ENCODE peak calls at places on chromosome 10, in six cellular contexts. A is fibroblast of lung, F is IMR-90, O is left ventricle myocardium inferior, M is dorsolateral prefrontal cortex, W is aorta. L is an unnamed sample. For H3K27me3, the result is how much of the 10 kb centered on the place peaks cover.

GRCh38 chr10:14414901-14415300 is 84.2 kb upstream of the FRMD4A start:
- DNase-seq in A (peak), F (peak), O (no peak), M (no peak), W (no peak), L (no peak)

GRCh38 chr10:6138456-6138855 is 49.6 kb downstream of the RBM17 start:
- DNase-seq in A (no peak), F (no peak), O (no peak), M (no peak), W (no peak), L (no peak)

GRCh38 chr10:2989292-2989947 is 77.9 kb upstream of the PFKP start:
- DNase-seq in A (no peak), F (no peak), O (no peak), M (no peak), W (no peak), L (no peak)

GRCh38 chr10:97573672-97574071 is 1.1 kb downstream of the ANKRD2 start:
- DNase-seq in A (no peak), F (no peak), O (no peak), M (no peak), W (no peak), L (no peak)

GRCh38 chr10:71270821-71271220 is 48.2 kb upstream of the SLC29A3 start:
- DNase-seq in A (no peak), F (no peak), O (no peak), M (no peak), W (no peak), L (no peak)

GRCh38 chr10:451021-451471 is 238.4 kb downstream of the DIP2C start:
- DNase-seq in A (peak), F (no peak), O (no peak), M (no peak), W (no peak), L (no peak)

GRCh38 chr10:3926268-3926667 is 141.3 kb upstream of the KLF6 start:
- DNase-seq in A (peak), F (no peak), O (no peak), M (no peak), W (no peak), L (no peak)

GRCh38 chr10:94403823-94404228 is 1.5 kb downstream of the TBC1D12 start:
- DNase-seq in A (no peak), F (no peak), O (no peak), M (no peak), W (no peak), L (no peak)

GRCh38 chr10:100510533-100511308 is 8.9 kb downstream of the SEC31B start:
- DNase-seq in A (no peak), F (peak), O (no peak), M (no peak), W (no peak), L (no peak)

GRCh38 chr10:3729397-3729796 is 55.6 kb downstream of the KLF6 start:
- DNase-seq in A (peak), F (peak), O (no peak), M (no peak), W (no peak), L (no peak)

GRCh38 chr10:84704101-84704500 is 375.7 kb downstream of the CCSER2 start:
- DNase-seq in A (no peak), F (no peak), O (no peak), M (no peak), W (no peak), L (no peak)

GRCh38 chr10:84701321-84701720 is 372.9 kb downstream of the CCSER2 start:
- DNase-seq in A (no peak), F (no peak), O (no peak), M (no peak), W (no peak), L (no peak)

GRCh38 chr10:84706431-84706830 is 378.0 kb downstream of the CCSER2 start:
- DNase-seq in A (no peak), F (no peak), O (no peak), M (no peak), W (no peak), L (no peak)

DNA sequence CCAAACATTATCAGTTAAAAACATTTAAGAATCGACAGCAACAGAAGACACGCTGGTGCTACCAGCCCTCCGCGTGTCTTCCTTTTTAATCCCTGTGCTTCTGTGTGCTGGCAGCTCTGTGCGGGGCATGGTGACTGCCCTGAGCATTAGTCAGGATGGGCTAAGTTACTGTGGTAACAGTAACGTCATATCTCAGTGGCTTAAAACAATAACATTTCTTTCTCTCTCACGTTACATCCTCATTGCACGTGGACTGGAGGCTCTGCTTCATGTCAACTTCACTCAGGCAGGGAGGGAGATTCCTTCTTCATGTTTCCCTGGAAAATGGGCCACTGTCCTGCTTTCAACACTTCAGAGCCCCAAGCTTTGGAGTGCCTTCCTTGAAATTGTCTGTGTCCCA is 378.5 kb downstream of the CCSER2 start:
- DNase-seq in A (peak), F (peak), O (no peak), M (no peak), W (no peak), L (no peak)
- H3K4me3 ChIP-seq in A (no peak), F (no peak), O (no peak), M (no peak), W (no peak), L (no peak)

GRCh38 chr10:50635286-50635685 is 11.5 kb upstream of the SGMS1 start:
- DNase-seq in A (peak), F (peak), O (no peak), M (no peak), W (no peak), L (no peak)

GRCh38 chr10:50636576-50636975 is 12.8 kb upstream of the SGMS1 start:
- DNase-seq in A (peak), F (no peak), O (no peak), M (no peak), W (no peak), L (no peak)

GRCh38 chr10:50640238-50640637 is 16.5 kb upstream of the SGMS1 start:
- DNase-seq in A (no peak), F (no peak), O (no peak), M (no peak), W (no peak), L (no peak)

GRCh38 chr10:50634479-50634878 is 10.7 kb upstream of the SGMS1 start:
- DNase-seq in A (no peak), F (no peak), O (no peak), M (no peak), W (no peak), L (no peak)

GRCh38 chr10:50637003-50637579 is 13.3 kb upstream of the SGMS1 start:
- DNase-seq in A (peak), F (peak), O (no peak), M (no peak), W (no peak), L (no peak)
- H3K27me3 ChIP-seq in A (under half), F (under half), O (under half), M (under half), W (under half), L (under half)

GRCh38 chr10:103747193-103747865 is 108.0 kb downstream of the SH3PXD2A start:
- DNase-seq in A (peak), F (peak), O (no peak), M (no peak), W (no peak), L (no peak)
- H3K4me3 ChIP-seq in A (no peak), F (no peak), O (no peak), M (no peak), W (no peak), L (no peak)

GRCh38 chr10:79405995-79406515 is 39.4 kb downstream of the ZCCHC24 start:
- DNase-seq in A (no peak), F (no peak), O (no peak), M (no peak), W (no peak), L (peak)
- H3K27me3 ChIP-seq in A (under half), F (under half), O (under half), M (under half), W (under half), L (under half)

GRCh38 chr10:129932182-129932581 is 31.9 kb downstream of the EBF3 start:
- DNase-seq in A (no peak), F (no peak), O (no peak), M (no peak), W (no peak), L (no peak)
- H3K4me3 ChIP-seq in A (no peak), F (no peak), O (no peak), M (no peak), W (no peak), L (no peak)